ENCODE peak calls at places on chromosomes 2 and 18, in seven cellular contexts. One of them, this sample, is unnamed.

GRCh38 chr2:226515344-226516055 is 284.1 kb downstream of the IRS1 start:
- DNase-seq in nephron progenitor cell: no peak
- DNase-seq in suprapubic skin: no peak
- DNase-seq in NB4: no peak
- DNase-seq in MM.1S: no peak
- DNase-seq in kidney: no peak
- DNase-seq in AG10803: peak
- DNase-seq in this sample: no peak

GRCh38 chr18:7904529-7904928 is 337.4 kb downstream of the PTPRM start:
- DNase-seq in AG10803: peak
- DNase-seq in kidney: no peak
- DNase-seq in NB4: no peak
- DNase-seq in suprapubic skin: no peak
- DNase-seq in MM.1S: no peak
- DNase-seq in nephron progenitor cell: no peak
- DNase-seq in this sample: no peak

GRCh38 chr2:208373460-208374089 is 33.0 kb upstream of the PTH2R start:
- DNase-seq in nephron progenitor cell: peak
- DNase-seq in MM.1S: peak
- DNase-seq in AG10803: peak
- DNase-seq in suprapubic skin: no peak
- DNase-seq in kidney: no peak
- DNase-seq in NB4: peak
- DNase-seq in this sample: peak

GRCh38 chr2:96118698-96119388 is 2.5 kb upstream of the ADRA2B start:
- DNase-seq in AG10803: no peak
- DNase-seq in MM.1S: no peak
- DNase-seq in NB4: no peak
- DNase-seq in nephron progenitor cell: no peak
- DNase-seq in kidney: peak
- DNase-seq in suprapubic skin: peak
- DNase-seq in this sample: no peak

GRCh38 chr18:12637901-12638633 is 19.8 kb downstream of the SPIRE1 start:
- DNase-seq in nephron progenitor cell: no peak
- DNase-seq in MM.1S: no peak
- DNase-seq in NB4: no peak
- DNase-seq in AG10803: peak
- DNase-seq in suprapubic skin: no peak
- DNase-seq in kidney: no peak
- DNase-seq in this sample: no peak

GRCh38 chr2:157246212-157247067 is 11.1 kb upstream of the GALNT5 start:
- DNase-seq in kidney: no peak
- DNase-seq in nephron progenitor cell: no peak
- DNase-seq in AG10803: peak
- DNase-seq in MM.1S: no peak
- DNase-seq in suprapubic skin: no peak
- DNase-seq in NB4: no peak
- DNase-seq in this sample: peak

GRCh38 chr18:48412339-48412929 is 3.3 kb upstream of the ZBTB7C start:
- DNase-seq in nephron progenitor cell: peak
- DNase-seq in AG10803: peak
- DNase-seq in kidney: no peak
- DNase-seq in suprapubic skin: no peak
- DNase-seq in MM.1S: peak
- DNase-seq in NB4: peak
- DNase-seq in this sample: peak

GRCh38 chr2:88464166-88464565 is 11.7 kb upstream of the FOXI3 start:
- DNase-seq in MM.1S: no peak
- DNase-seq in AG10803: no peak
- DNase-seq in suprapubic skin: no peak
- DNase-seq in NB4: no peak
- DNase-seq in nephron progenitor cell: no peak
- DNase-seq in kidney: no peak
- DNase-seq in this sample: no peak

GRCh38 chr2:145323512-145323911 is 803.6 kb upstream of the ZEB2 start:
- DNase-seq in MM.1S: no peak
- DNase-seq in kidney: no peak
- DNase-seq in AG10803: peak
- DNase-seq in NB4: peak
- DNase-seq in suprapubic skin: no peak
- DNase-seq in nephron progenitor cell: no peak
- DNase-seq in this sample: no peak

DNA sequence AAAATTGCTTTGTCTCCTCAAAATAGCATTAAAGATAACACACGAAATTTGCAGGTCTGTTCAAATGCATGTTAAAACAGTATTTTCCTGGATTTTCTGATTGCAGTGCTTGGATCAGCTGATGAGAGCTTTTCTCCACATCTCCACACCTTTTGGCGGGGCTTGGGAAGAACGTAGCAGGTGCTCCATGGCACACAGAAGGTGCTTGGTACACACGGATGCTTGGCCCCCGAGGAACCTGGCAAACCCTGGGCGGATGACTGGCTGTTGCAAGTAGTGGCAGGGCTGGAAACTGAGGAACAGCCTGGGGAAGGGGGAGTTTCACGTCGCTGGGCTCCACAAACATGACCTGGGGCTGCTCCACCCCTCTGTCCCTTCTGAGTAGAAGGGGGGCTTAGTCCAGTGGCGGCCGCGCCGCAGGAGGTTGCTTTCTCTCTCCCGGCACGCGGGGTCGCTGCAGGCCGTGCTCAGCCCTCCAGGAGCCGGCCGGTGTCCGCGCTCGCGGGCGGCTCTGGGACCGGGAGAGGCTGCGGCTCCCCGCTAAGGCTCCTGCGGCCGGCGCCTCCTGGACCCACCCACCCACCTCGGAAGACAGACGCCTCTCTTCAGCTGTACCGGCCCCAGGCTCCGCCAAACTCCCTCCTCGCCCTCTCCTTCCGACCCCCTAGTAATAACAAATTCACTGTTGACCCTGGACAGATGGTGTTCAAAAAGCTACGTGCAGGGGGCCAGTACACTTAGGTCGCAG is 69.3 kb downstream of the MARCO start:
- DNase-seq in AG10803: peak
- DNase-seq in nephron progenitor cell: peak
- DNase-seq in MM.1S: peak
- DNase-seq in suprapubic skin: no peak
- DNase-seq in NB4: peak
- DNase-seq in kidney: peak
- DNase-seq in this sample: peak
- TF ChIP-seq CTCF in AG10803: peak
- TF ChIP-seq CTCF in nephron progenitor cell: peak
- TF ChIP-seq CTCF in MM.1S: peak
- TF ChIP-seq CTCF in suprapubic skin: peak
- TF ChIP-seq CTCF in NB4: peak
- TF ChIP-seq CTCF in kidney: peak
- TF ChIP-seq CTCF in this sample: peak

DNA sequence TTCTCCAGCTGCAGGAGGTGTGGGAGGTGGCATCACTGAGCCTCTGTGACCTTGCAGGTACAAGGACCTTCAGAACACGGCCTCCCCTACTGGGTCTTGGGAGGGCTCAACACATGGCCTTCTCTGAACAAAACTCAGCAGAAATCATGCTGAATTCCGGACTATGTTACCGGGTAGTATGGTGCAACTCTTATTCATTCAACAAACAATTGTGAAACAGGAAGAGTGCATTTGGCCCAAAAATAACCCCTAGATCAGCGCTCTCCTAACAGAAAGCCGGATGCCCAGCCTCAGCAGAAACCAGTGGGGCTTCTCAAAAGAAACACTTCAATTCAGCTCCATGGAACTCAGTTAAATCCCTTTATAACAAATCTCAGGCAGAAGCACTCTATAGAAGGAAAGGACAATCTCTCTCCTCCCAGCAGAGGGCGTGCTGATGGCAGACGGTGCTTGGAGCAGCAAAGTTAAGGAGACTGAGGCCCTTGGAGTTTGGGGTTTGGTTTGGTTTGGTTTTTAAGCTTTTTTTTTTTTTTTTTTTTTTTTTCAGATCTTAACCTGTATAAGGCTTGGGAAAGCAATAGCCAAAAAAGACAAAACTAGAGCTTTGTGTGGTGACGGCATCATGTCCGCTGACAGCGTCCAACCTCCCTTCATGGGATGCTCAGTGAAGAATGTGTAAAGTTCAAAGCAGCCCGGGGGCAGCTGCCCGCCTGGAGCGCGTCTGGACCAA is 104.2 kb upstream of the SALL3 start:
- DNase-seq in suprapubic skin: no peak
- DNase-seq in MM.1S: no peak
- DNase-seq in nephron progenitor cell: peak
- DNase-seq in AG10803: no peak
- DNase-seq in NB4: peak
- DNase-seq in kidney: no peak
- DNase-seq in this sample: peak
- TF ChIP-seq CTCF in suprapubic skin: peak
- TF ChIP-seq CTCF in MM.1S: peak
- TF ChIP-seq CTCF in nephron progenitor cell: peak
- TF ChIP-seq CTCF in AG10803: peak
- TF ChIP-seq CTCF in NB4: peak
- TF ChIP-seq CTCF in kidney: peak
- TF ChIP-seq CTCF in this sample: peak

GRCh38 chr2:187615364-187615763 is 61.1 kb upstream of the TFPI start:
- DNase-seq in MM.1S: no peak
- DNase-seq in kidney: no peak
- DNase-seq in suprapubic skin: no peak
- DNase-seq in AG10803: peak
- DNase-seq in nephron progenitor cell: no peak
- DNase-seq in NB4: no peak
- DNase-seq in this sample: no peak
- TF ChIP-seq CTCF in MM.1S: no peak
- TF ChIP-seq CTCF in kidney: no peak
- TF ChIP-seq CTCF in suprapubic skin: no peak
- TF ChIP-seq CTCF in AG10803: no peak
- TF ChIP-seq CTCF in nephron progenitor cell: no peak
- TF ChIP-seq CTCF in NB4: no peak
- TF ChIP-seq CTCF in this sample: no peak

GRCh38 chr2:20666364-20667150 is at the start of gene GDF7:
- DNase-seq in nephron progenitor cell: peak
- DNase-seq in MM.1S: no peak
- DNase-seq in suprapubic skin: no peak
- DNase-seq in kidney: peak
- DNase-seq in AG10803: no peak
- DNase-seq in NB4: no peak
- DNase-seq in this sample: peak
- TF ChIP-seq CTCF in nephron progenitor cell: no peak
- TF ChIP-seq CTCF in MM.1S: peak
- TF ChIP-seq CTCF in suprapubic skin: peak
- TF ChIP-seq CTCF in kidney: peak
- TF ChIP-seq CTCF in AG10803: no peak
- TF ChIP-seq CTCF in NB4: no peak
- TF ChIP-seq CTCF in this sample: no peak

GRCh38 chr2:85761946-85762345 is 8.2 kb downstream of the ATOH8 start:
- DNase-seq in NB4: no peak
- DNase-seq in MM.1S: no peak
- DNase-seq in nephron progenitor cell: no peak
- DNase-seq in AG10803: no peak
- DNase-seq in kidney: no peak
- DNase-seq in suprapubic skin: no peak
- DNase-seq in this sample: no peak

GRCh38 chr2:85763831-85764230 is 10.0 kb downstream of the ATOH8 start:
- DNase-seq in NB4: no peak
- DNase-seq in AG10803: no peak
- DNase-seq in MM.1S: no peak
- DNase-seq in suprapubic skin: no peak
- DNase-seq in kidney: peak
- DNase-seq in nephron progenitor cell: no peak
- DNase-seq in this sample: no peak

GRCh38 chr2:85761512-85761944 is 7.7 kb downstream of the ATOH8 start:
- DNase-seq in MM.1S: no peak
- DNase-seq in NB4: no peak
- DNase-seq in kidney: no peak
- DNase-seq in nephron progenitor cell: no peak
- DNase-seq in suprapubic skin: no peak
- DNase-seq in AG10803: no peak
- DNase-seq in this sample: no peak

GRCh38 chr2:85765081-85765731 is 11.4 kb downstream of the ATOH8 start:
- DNase-seq in MM.1S: no peak
- DNase-seq in nephron progenitor cell: peak
- DNase-seq in kidney: no peak
- DNase-seq in NB4: no peak
- DNase-seq in AG10803: no peak
- DNase-seq in suprapubic skin: no peak
- DNase-seq in this sample: no peak

GRCh38 chr2:85763132-85763531 is 9.3 kb downstream of the ATOH8 start:
- DNase-seq in AG10803: no peak
- DNase-seq in NB4: no peak
- DNase-seq in MM.1S: no peak
- DNase-seq in nephron progenitor cell: no peak
- DNase-seq in kidney: no peak
- DNase-seq in suprapubic skin: no peak
- DNase-seq in this sample: no peak
- TF ChIP-seq CTCF in AG10803: no peak
- TF ChIP-seq CTCF in NB4: no peak
- TF ChIP-seq CTCF in MM.1S: no peak
- TF ChIP-seq CTCF in nephron progenitor cell: no peak
- TF ChIP-seq CTCF in kidney: no peak
- TF ChIP-seq CTCF in suprapubic skin: no peak
- TF ChIP-seq CTCF in this sample: no peak

GRCh38 chr2:160513120-160513519 is 19.5 kb upstream of the RBMS1 start:
- DNase-seq in MM.1S: no peak
- DNase-seq in nephron progenitor cell: no peak
- DNase-seq in NB4: no peak
- DNase-seq in AG10803: no peak
- DNase-seq in kidney: no peak
- DNase-seq in suprapubic skin: no peak
- DNase-seq in this sample: no peak

GRCh38 chr2:160512484-160512883 is 18.9 kb upstream of the RBMS1 start:
- DNase-seq in AG10803: no peak
- DNase-seq in MM.1S: no peak
- DNase-seq in nephron progenitor cell: no peak
- DNase-seq in suprapubic skin: no peak
- DNase-seq in kidney: no peak
- DNase-seq in NB4: peak
- DNase-seq in this sample: no peak

GRCh38 chr2:160517731-160518130 is 24.1 kb upstream of the RBMS1 start:
- DNase-seq in suprapubic skin: no peak
- DNase-seq in AG10803: no peak
- DNase-seq in kidney: no peak
- DNase-seq in MM.1S: no peak
- DNase-seq in NB4: no peak
- DNase-seq in nephron progenitor cell: no peak
- DNase-seq in this sample: no peak

GRCh38 chr2:160516547-160517365 is 23.1 kb upstream of the RBMS1 start:
- DNase-seq in AG10803: peak
- DNase-seq in kidney: no peak
- DNase-seq in nephron progenitor cell: no peak
- DNase-seq in MM.1S: no peak
- DNase-seq in suprapubic skin: no peak
- DNase-seq in NB4: peak
- DNase-seq in this sample: peak

GRCh38 chr2:160515120-160515519 is 21.5 kb upstream of the RBMS1 start:
- DNase-seq in kidney: no peak
- DNase-seq in nephron progenitor cell: no peak
- DNase-seq in AG10803: no peak
- DNase-seq in MM.1S: no peak
- DNase-seq in NB4: no peak
- DNase-seq in suprapubic skin: no peak
- DNase-seq in this sample: no peak
- TF ChIP-seq CTCF in kidney: no peak
- TF ChIP-seq CTCF in nephron progenitor cell: no peak
- TF ChIP-seq CTCF in AG10803: no peak
- TF ChIP-seq CTCF in MM.1S: no peak
- TF ChIP-seq CTCF in NB4: no peak
- TF ChIP-seq CTCF in suprapubic skin: no peak
- TF ChIP-seq CTCF in this sample: no peak